ENCODE peak calls at places on chromosome 1, in eight cellular contexts. D is CD8-positive, alpha-beta memory T cell; P is right lobe of liver; E is naive thymus-derived CD4-positive, alpha-beta T cell; H is A549; Q is tibial artery; Z is astrocyte; R is AG04450. G is an unnamed sample.

GRCh38 chr1:156898151-156898550 is 4.6 kb downstream of the PEAR1 start:
- DNase-seq in P (no peak), Q (peak; percentile 76), D (no peak), R (peak; percentile 24), H (peak; percentile 38), Z (peak; percentile 63), E (no peak), G (no peak)

GRCh38 chr1:52360595-52360968 is 5.4 kb downstream of the CC2D1B start:
- DNase-seq in Q (no peak), Z (no peak), H (no peak), P (no peak), R (no peak), E (no peak), D (no peak), G (no peak)

GRCh38 chr1:185281245-185281644 is 35.8 kb downstream of the IVNS1ABP start:
- DNase-seq in E (no peak), P (no peak), R (no peak), D (peak; percentile 59), Q (no peak), Z (no peak), H (no peak), G (no peak)

GRCh38 chr1:247172956-247173355 is 1.1 kb upstream of the ZNF124 start:
- DNase-seq in E (no peak), Z (no peak), H (no peak), P (no peak), Q (no peak), D (no peak), R (no peak), G (no peak)

GRCh38 chr1:47761201-47761930 is 235.8 kb downstream of the TRABD2B start:
- DNase-seq in H (no peak), Q (peak; percentile 47), R (no peak), Z (no peak), D (no peak), P (no peak), E (no peak), G (no peak)

GRCh38 chr1:64934115-64934880 is 32.1 kb downstream of the JAK1 start:
- DNase-seq in P (no peak), Z (peak; percentile 83), H (peak; percentile 68), D (no peak), Q (no peak), R (peak; percentile 56), E (no peak), G (peak; percentile 78)

GRCh38 chr1:76958808-76959207 is 91.5 kb downstream of the ST6GALNAC5 start:
- DNase-seq in P (no peak), R (no peak), Z (no peak), Q (no peak), H (no peak), D (no peak), E (no peak), G (no peak)

GRCh38 chr1:51222136-51222787 is 13.8 kb upstream of the RNF11 start:
- DNase-seq in Q (no peak), E (no peak), R (no peak), P (no peak), D (no peak), Z (no peak), H (no peak), G (no peak)

GRCh38 chr1:166975361-166976129 is at the start of gene ILDR2:
- DNase-seq in Z (peak; percentile 23), P (peak; percentile 84), H (peak; percentile 16), D (peak; percentile 37), E (peak; percentile 39), Q (peak; percentile 66), R (no peak), G (peak; percentile 62)

GRCh38 chr1:241356187-241356518 is 852 bp downstream of the RGS7 start:
- DNase-seq in D (no peak), Q (no peak), Z (no peak), R (no peak), E (no peak), H (no peak), P (no peak), G (no peak)

GRCh38 chr1:6466023-6466422 is at the start of gene TNFRSF25:
- DNase-seq in R (no peak), Z (no peak), P (no peak), D (peak; percentile 49), Q (no peak), H (no peak), E (no peak), G (no peak)

GRCh38 chr1:9238550-9238949 is 4.0 kb downstream of the H6PD start:
- DNase-seq in Q (no peak), D (no peak), R (no peak), H (no peak), P (no peak), E (no peak), Z (no peak), G (no peak)

GRCh38 chr1:221979461-221980032 is 237.7 kb upstream of the DUSP10 start:
- DNase-seq in Q (no peak), P (no peak), D (no peak), H (no peak), E (no peak), R (no peak), Z (no peak), G (no peak)

GRCh38 chr1:248792342-248792741 is 33.4 kb downstream of the SH3BP5L start:
- DNase-seq in Z (no peak), Q (no peak), D (no peak), E (no peak), R (no peak), H (no peak), P (no peak), G (no peak)

GRCh38 chr1:248787430-248787829 is 31.9 kb upstream of the LYPD8 start:
- DNase-seq in E (no peak), H (no peak), D (no peak), Z (no peak), Q (no peak), R (no peak), P (no peak), G (no peak)

GRCh38 chr1:248788327-248788726 is 32.8 kb upstream of the LYPD8 start:
- DNase-seq in R (no peak), H (no peak), Z (no peak), D (no peak), P (no peak), E (no peak), Q (no peak), G (no peak)

GRCh38 chr1:248791010-248791409 is 34.7 kb downstream of the SH3BP5L start:
- DNase-seq in P (no peak), D (no peak), Z (no peak), E (no peak), H (no peak), Q (no peak), R (no peak), G (no peak)

DNA sequence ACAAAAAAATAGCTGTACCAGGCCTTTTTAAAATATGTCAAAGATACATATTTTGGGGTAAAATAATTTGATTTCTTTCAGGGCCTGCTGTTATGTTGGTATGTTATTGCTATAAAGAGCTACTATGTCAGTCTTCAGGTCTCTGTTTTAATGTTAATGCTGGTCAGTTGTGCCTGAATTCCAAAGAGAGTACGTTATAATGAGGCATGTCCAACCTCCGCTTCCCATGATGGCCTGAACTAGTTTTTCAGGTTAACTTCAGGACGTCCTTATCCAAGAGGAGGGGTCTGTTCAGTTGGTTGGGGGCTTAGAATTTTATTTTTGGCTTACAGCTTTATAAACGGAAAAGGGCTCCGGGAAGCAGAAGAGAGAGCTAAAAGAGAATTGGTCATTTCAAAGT is 34.9 kb upstream of the LYPD8 start:
- DNase-seq in D (no peak), E (no peak), R (no peak), Q (no peak), Z (no peak), P (no peak), H (no peak), G (no peak)
- H3K9me3 ChIP-seq in D (no peaks in the 10 kb centered on the region), E (peaks cover 6% of the 10 kb centered on the region), R (no peaks in the 10 kb centered on the region), Q (no peaks in the 10 kb centered on the region), Z (no peaks in the 10 kb centered on the region), P (no peaks in the 10 kb centered on the region), H (no peaks in the 10 kb centered on the region), G (no peaks in the 10 kb centered on the region)

DNA sequence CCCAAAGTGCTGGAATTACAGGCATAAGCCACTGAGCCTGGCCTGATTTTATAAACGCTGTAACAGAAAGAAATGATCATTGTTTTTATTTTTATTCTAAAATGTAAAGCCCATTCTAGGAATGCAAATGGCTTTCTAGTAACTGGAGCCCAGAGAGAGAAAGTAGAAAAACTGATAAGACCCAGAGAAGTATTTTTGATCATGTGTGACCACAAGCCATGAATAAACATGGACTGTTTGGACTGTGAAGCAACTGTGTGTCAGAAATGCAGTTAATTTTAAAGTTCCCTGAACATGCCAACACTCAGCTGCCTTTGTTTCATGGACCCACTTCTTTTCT is 39.7 kb downstream of the EIF2B3 start:
- DNase-seq in P (no peak), D (no peak), H (no peak), Z (peak; percentile 49), E (no peak), R (no peak), Q (no peak), G (no peak)
- H3K27ac ChIP-seq in P (no peak overlapping the region), D (peak overlapping the region; percentile 3), H (no peak overlapping the region), Z (no peak overlapping the region), E (no peak overlapping the region), R (peak overlapping the region; percentile 33), Q (peak overlapping the region; percentile 58), G (peak overlapping the region; percentile 26)

DNA sequence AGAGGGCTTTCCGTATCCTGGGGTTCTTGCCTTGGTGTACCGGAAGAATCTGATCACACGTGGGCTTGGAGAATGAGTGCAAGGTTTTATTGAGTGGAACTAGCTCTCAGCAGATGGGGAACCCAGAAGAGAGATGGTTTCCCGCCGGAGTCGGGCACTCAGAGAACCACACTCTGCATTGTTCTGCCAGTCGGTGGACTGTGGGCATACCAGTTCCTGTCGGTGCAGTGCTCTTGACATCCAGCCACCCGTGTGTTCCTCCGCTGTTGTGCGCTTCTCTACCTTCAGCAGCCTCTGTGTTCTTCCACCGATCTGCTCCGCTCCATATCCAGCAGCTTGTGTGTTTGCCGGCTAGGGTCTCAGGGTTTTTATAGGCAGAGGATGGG is 10.8 kb upstream of the PPIE start:
- DNase-seq in H (no peak), E (no peak), D (no peak), P (no peak), Z (no peak), Q (no peak), R (no peak), G (no peak)
- H3K4me3 ChIP-seq in H (no peak overlapping the region), E (no peak overlapping the region), D (no peak overlapping the region), P (no peak overlapping the region), Z (no peak overlapping the region), Q (no peak overlapping the region), R (no peak overlapping the region), G (no peak overlapping the region)

DNA sequence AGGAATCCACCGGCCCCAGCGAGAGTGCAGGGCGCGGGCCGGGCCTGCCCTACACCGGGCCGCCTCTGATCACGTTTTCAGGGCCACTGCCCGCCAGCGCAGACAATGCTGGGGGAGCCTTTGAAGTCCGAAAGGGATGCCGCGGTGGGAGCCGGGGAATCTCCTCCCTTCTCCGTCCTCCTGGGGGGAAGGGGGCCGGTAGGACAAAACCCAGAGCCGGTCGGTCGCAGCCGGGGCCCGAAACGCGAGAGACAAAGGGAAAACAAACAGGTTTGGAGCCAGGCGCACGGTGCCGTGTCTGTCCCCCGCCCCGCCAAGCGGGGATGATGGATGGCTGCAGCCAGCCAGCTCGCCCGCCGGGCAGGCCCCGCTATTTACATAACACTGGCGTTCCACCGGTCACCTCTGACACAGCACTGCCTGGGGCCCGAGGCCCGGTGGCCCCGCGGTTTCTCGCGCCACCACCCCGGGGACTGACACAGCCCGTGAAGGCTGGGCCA is 92.0 kb downstream of the CASZ1 start:
- DNase-seq in Q (no peak), H (no peak), Z (no peak), P (no peak), R (no peak), D (no peak), E (no peak), G (no peak)
- H3K9me3 ChIP-seq in Q (no peaks in the 10 kb centered on the region), H (no peaks in the 10 kb centered on the region), Z (no peaks in the 10 kb centered on the region), P (no peaks in the 10 kb centered on the region), R (no peaks in the 10 kb centered on the region), D (no peaks in the 10 kb centered on the region), E (no peaks in the 10 kb centered on the region), G (no peaks in the 10 kb centered on the region)

GRCh38 chr1:94629259-94630181 is 88.0 kb upstream of the F3 start:
- DNase-seq in Z (no peak), P (no peak), Q (no peak), D (no peak), H (no peak), E (no peak), R (no peak), G (no peak)
- H3K27ac ChIP-seq in Z (no peak overlapping the region), P (no peak overlapping the region), Q (no peak overlapping the region), D (no peak overlapping the region), H (no peak overlapping the region), E (no peak overlapping the region), R (no peak overlapping the region), G (no peak overlapping the region)